ENCODE peak calls at places on chromosome 21, in eight cellular contexts. E is A549; B is hepatocyte; V is neural progenitor cell; F is effector memory CD4-positive, alpha-beta T cell; O is mammary epithelial cell; S is upper lobe of left lung; W is CD4-positive, CD25-positive, alpha-beta regulatory T cell. R is an unnamed sample.
A peak's percentile ranks its signal among the peaks of the same experiment; 100 is the strongest.

GRCh38 chr21:43208561-43209332 is 39.9 kb downstream of the CRYAA start:
- DNase-seq in E (no peak), B (no peak), V (no peak), F (no peak), O (no peak), S (peak; percentile 20), W (no peak), R (peak; percentile 14)

GRCh38 chr21:46457801-46458314 is 833 bp upstream of the DIP2A start:
- DNase-seq in E (peak; percentile 16), B (peak; percentile 57), V (no peak), F (no peak), O (peak; percentile 53), S (peak; percentile 44), W (peak; percentile 15), R (peak; percentile 43)

GRCh38 chr21:44926364-44927101 is 5.8 kb upstream of the ITGB2 start:
- DNase-seq in E (no peak), B (no peak), V (no peak), F (peak; percentile 57), O (peak; percentile 83), S (peak; percentile 54), W (peak; percentile 62), R (no peak)

GRCh38 chr21:29580886-29581285 is 282.2 kb downstream of the BACH1 start:
- DNase-seq in E (no peak), B (no peak), V (no peak), F (no peak), O (no peak), S (no peak), W (no peak), R (no peak)

GRCh38 chr21:39003982-39004775 is 179.1 kb downstream of the PSMG1 start:
- DNase-seq in E (no peak), B (no peak), V (no peak), F (no peak), O (no peak), S (peak; percentile 73), W (no peak), R (no peak)

GRCh38 chr21:33937146-33937545 is 21.5 kb upstream of the ATP5PO start:
- DNase-seq in E (no peak), B (no peak), V (no peak), F (no peak), O (no peak), S (no peak), W (no peak), R (no peak)

GRCh38 chr21:32248616-32249550 is 30.0 kb downstream of the MIS18A start:
- DNase-seq in E (no peak), B (no peak), V (peak; percentile 62), F (no peak), O (no peak), S (no peak), W (no peak), R (no peak)

GRCh38 chr21:33541105-33541711 is 709 bp downstream of the GART start:
- DNase-seq in E (no peak), B (no peak), V (peak; percentile 12), F (no peak), O (no peak), S (no peak), W (no peak), R (peak; percentile 31)

GRCh38 chr21:29430581-29430980 is 131.9 kb downstream of the BACH1 start:
- DNase-seq in E (no peak), B (no peak), V (peak; percentile 71), F (no peak), O (no peak), S (no peak), W (no peak), R (no peak)

GRCh38 chr21:20258542-20258941 is 739.7 kb upstream of the NCAM2 start:
- DNase-seq in E (no peak), B (no peak), V (no peak), F (no peak), O (no peak), S (no peak), W (no peak), R (no peak)

GRCh38 chr21:31875424-31876097 is 2.7 kb downstream of the HUNK start:
- DNase-seq in E (no peak), B (peak; percentile 34), V (no peak), F (no peak), O (no peak), S (no peak), W (no peak), R (no peak)

GRCh38 chr21:38241029-38241740 is 15.6 kb upstream of the KCNJ15 start:
- DNase-seq in E (no peak), B (no peak), V (no peak), F (no peak), O (no peak), S (no peak), W (no peak), R (no peak)

GRCh38 chr21:15063821-15064575 is 802 bp downstream of the NRIP1 start:
- DNase-seq in E (peak; percentile 7), B (peak; percentile 64), V (peak; percentile 69), F (no peak), O (peak; percentile 49), S (peak; percentile 45), W (peak; percentile 9), R (peak; percentile 42)

GRCh38 chr21:35274923-35275322 is 225.8 kb upstream of the RUNX1 start:
- DNase-seq in E (no peak), B (no peak), V (no peak), F (no peak), O (no peak), S (no peak), W (no peak), R (no peak)
- H3K4me3 ChIP-seq in E (no peak overlapping the region), B (no peak overlapping the region), V (no peak overlapping the region), F (no peak overlapping the region), O (no peak overlapping the region), S (no peak overlapping the region), W (no peak overlapping the region), R (no peak overlapping the region)

DNA sequence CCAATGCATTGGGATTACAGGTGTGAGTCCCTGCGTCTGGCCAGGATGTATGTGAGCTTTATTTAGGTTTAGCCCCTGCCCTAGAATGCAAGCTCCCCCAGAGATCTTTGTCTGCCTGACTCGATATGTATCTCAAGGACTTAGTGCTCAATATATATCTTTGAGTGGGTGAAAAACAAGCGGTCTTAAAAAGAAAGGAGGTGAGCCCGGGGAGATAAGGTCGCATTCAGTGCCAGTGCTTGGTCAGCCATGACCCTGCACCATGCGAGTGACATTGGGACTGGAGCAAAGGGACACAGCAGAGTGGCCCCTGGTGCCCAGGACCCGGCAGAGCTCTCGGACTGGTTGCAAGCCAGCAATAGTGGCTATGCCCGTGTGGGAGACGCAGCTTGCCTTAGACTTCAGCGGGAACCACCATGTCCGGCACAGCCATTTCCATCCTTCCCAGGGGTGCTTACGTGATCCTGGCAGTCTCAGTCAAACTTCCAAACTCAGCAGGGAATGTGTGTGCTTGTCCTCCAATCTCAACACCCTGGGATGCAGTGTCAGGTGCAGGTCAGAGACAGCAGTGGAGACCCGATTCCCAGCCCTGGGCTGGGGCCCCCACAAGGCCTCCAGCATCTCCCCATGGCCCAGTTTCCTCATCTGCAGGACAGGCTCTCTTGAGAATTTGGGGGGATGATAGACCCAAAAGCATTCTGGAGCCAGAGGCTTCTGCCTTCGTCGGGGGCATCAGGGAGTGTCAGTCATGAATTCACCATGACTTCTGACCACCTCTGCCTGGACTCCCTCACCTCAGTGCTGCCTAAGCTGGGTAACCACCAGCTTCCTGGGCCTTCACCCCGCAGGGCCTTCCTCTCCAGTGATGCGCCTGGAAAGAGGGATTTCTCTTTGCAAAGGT is 1.8 kb downstream of the MX2 start:
- DNase-seq in E (no peak), B (no peak), V (no peak), F (no peak), O (no peak), S (no peak), W (no peak), R (no peak)
- H3K27ac ChIP-seq in E (no peak overlapping the region), B (no peak overlapping the region), V (no peak overlapping the region), F (peak overlapping the region; percentile 99), O (no peak overlapping the region), S (peak overlapping the region; percentile 88), W (peak overlapping the region; percentile 98), R (no peak overlapping the region)

DNA sequence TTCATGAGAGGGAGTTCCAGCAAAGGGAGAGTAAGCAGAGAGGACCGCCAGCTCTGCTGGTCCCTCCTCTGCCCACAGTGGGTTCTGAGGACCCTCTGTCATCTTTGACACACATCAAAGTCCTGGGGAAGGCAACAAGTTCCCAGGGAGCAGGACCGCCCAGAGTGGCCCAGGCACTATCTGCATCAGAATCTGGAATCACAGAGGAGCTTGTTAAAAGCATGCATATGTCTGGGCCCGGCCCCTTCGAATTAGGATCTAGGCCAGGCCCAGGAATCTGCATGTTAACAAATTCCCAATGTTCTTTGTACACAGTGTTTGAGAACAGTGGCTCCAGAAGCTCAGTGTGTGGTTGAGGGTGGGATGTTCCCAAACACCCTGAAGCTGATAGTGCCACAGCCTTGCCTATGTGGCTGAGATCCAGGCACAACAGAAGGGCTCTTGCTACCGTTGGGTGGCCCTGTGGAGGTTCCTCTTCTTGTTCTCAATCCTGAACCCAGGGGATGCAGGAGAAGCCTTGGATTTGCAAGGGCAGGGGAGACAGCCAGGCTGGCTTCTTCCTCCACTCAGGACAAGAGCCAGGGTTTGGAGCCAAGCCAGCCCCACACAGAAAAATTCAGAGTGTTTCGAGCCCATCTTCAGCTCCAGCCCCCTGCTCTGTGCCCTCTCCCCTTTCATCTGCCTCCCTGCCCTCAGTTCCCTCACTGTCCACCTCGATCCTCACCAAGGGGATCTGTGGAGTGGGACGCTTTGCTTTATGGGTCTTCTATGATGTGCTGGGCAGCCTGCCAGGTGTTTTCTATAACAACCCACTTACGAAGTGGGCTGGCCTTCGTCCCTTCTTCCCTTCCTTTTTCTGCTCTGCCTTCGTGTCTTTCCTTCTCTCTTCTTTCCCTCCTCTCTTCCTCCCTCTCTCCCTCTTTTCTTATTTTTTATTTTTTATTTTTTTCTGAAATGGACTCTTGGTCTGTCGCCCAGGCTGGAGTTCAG is 129.0 kb upstream of the TMPRSS2 start:
- DNase-seq in E (no peak), B (no peak), V (no peak), F (no peak), O (no peak), S (no peak), W (no peak), R (no peak)
- H3K4me1 ChIP-seq in E (peaks cover 40% of the 10 kb centered on the region), B (peaks cover 12% of the 10 kb centered on the region), V (no peaks in the 10 kb centered on the region), F (no peaks in the 10 kb centered on the region), O (peaks cover 57% of the 10 kb centered on the region), S (peaks cover 3% of the 10 kb centered on the region), W (no peaks in the 10 kb centered on the region), R (no peaks in the 10 kb centered on the region)

GRCh38 chr21:17930102-17930501 is 110.9 kb upstream of the C21orf91 start:
- DNase-seq in E (no peak), B (no peak), V (peak; percentile 2), F (no peak), O (no peak), S (no peak), W (no peak), R (no peak)
- H3K4me3 ChIP-seq in E (no peak overlapping the region), B (no peak overlapping the region), V (no peak overlapping the region), F (no peak overlapping the region), O (no peak overlapping the region), S (no peak overlapping the region), W (no peak overlapping the region), R (no peak overlapping the region)

DNA sequence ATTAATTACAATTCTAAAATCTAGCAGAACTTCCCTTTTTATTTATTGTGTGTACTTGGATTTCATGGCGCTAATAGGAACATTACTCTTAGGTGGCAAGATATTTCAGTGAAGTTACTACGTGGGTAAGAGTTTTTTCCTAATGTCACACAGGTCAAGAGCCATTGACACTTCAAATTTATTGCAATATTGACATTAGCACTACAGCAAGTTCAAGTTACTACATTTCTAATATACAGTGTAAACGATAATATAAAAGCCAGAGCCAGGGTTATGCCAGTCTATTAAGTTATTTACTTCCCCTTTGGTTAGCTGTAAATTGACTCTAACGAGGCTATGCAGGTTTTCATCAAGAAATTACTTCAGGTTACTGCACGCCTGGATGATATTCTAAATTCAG is 29.7 kb downstream of the CHODL start:
- DNase-seq in E (no peak), B (no peak), V (no peak), F (no peak), O (no peak), S (no peak), W (no peak), R (no peak)
- H3K27ac ChIP-seq in E (no peak overlapping the region), B (no peak overlapping the region), V (no peak overlapping the region), F (no peak overlapping the region), O (no peak overlapping the region), S (no peak overlapping the region), W (no peak overlapping the region), R (no peak overlapping the region)